ENCODE peak calls at places on chromosomes 1 and 21, in four cellular contexts. A, W, O and N are unnamed samples.

GRCh38 chr1:34162852-34163766 is 1.9 kb downstream of the CSMD2 start:
- DNase-seq in A (peak; percentile 74), W (peak; percentile 53), O (peak; percentile 32), N (no peak)

GRCh38 chr1:75373542-75374159 is 237.3 kb downstream of the SLC44A5 start:
- DNase-seq in A (no peak), W (no peak), O (no peak), N (no peak)

GRCh38 chr1:34362949-34363348 is 186.2 kb downstream of the C1orf94 start:
- DNase-seq in A (no peak), W (no peak), O (no peak), N (no peak)

GRCh38 chr1:25875154-25875855 is at the start of gene PAQR7:
- DNase-seq in A (peak; percentile 37), W (peak; percentile 96), O (peak; percentile 67), N (no peak)

GRCh38 chr1:111736548-111737215 is 2.5 kb downstream of the INKA2 start:
- DNase-seq in A (no peak), W (no peak), O (no peak), N (no peak)

GRCh38 chr1:226111109-226111864 is 48.8 kb downstream of the H3-3A start:
- DNase-seq in A (no peak), W (peak; percentile 70), O (no peak), N (no peak)

GRCh38 chr1:81554108-81554507 is 246.6 kb upstream of the ADGRL2 start:
- DNase-seq in A (no peak), W (no peak), O (no peak), N (no peak)

GRCh38 chr1:209029737-209030136 is 553.8 kb upstream of the CAMK1G start:
- DNase-seq in A (no peak), W (no peak), O (no peak), N (no peak)

GRCh38 chr1:212488436-212489283 is 55.9 kb downstream of the NENF start:
- DNase-seq in A (peak; percentile 98), W (no peak), O (peak; percentile 12), N (no peak)

GRCh38 chr21:45413922-45414321 is 9.0 kb downstream of the COL18A1 start:
- DNase-seq in A (no peak), W (no peak), O (no peak), N (no peak)

GRCh38 chr1:42422672-42423236 is 33.1 kb downstream of the ZMYND12 start:
- DNase-seq in A (no peak), W (no peak), O (no peak), N (no peak)

GRCh38 chr1:211577277-211577825 is 1.6 kb downstream of the SLC30A1 start:
- DNase-seq in A (no peak), W (no peak), O (no peak), N (no peak)

GRCh38 chr21:44383216-44383615 is 29.8 kb downstream of the TRPM2 start:
- DNase-seq in A (no peak), W (no peak), O (no peak), N (no peak)

GRCh38 chr1:55727010-55727409 is 511.8 kb upstream of the USP24 start:
- DNase-seq in A (peak; percentile 32), W (no peak), O (no peak), N (no peak)

GRCh38 chr1:32742132-32742947 is 39.8 kb upstream of the SYNC start:
- DNase-seq in A (no peak), W (peak; percentile 63), O (peak; percentile 48), N (no peak)

GRCh38 chr1:15958788-15959187 is 17.1 kb downstream of the ZBTB17 start:
- DNase-seq in A (no peak), W (no peak), O (no peak), N (no peak)

DNA sequence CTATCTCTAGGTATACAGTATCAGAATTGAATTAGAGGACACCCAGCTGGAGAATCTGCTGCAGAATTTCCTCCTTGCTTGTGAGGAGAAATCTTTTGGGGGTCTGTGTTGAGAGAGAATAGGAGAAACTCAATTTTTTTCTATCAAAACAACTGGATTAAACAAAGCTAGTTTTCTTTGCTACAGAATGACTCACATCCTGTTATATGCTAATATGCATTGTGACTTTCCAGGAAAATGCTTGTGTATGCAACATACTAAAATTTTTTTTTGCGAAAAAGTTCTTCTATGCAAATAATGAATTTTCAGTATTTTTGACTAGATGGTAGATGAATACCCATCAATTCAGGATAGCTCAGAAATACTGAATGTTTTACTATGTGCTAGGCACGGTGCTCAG is 2.2 kb downstream of the VAMP4 start:
- DNase-seq in A (no peak), W (no peak), O (no peak), N (no peak)
- H3K4me2 ChIP-seq in A (no peak overlapping the region), W (no peak overlapping the region), O (no peak overlapping the region), N (no peak overlapping the region)

GRCh38 chr21:15138475-15138874 is 73.7 kb upstream of the NRIP1 start:
- DNase-seq in A (no peak), W (no peak), O (no peak), N (no peak)

GRCh38 chr21:15139881-15140280 is 75.1 kb upstream of the NRIP1 start:
- DNase-seq in A (no peak), W (no peak), O (no peak), N (no peak)

GRCh38 chr21:15132781-15133180 is 68.0 kb upstream of the NRIP1 start:
- DNase-seq in A (no peak), W (no peak), O (no peak), N (no peak)

GRCh38 chr21:15134711-15135110 is 69.9 kb upstream of the NRIP1 start:
- DNase-seq in A (no peak), W (no peak), O (no peak), N (no peak)

DNA sequence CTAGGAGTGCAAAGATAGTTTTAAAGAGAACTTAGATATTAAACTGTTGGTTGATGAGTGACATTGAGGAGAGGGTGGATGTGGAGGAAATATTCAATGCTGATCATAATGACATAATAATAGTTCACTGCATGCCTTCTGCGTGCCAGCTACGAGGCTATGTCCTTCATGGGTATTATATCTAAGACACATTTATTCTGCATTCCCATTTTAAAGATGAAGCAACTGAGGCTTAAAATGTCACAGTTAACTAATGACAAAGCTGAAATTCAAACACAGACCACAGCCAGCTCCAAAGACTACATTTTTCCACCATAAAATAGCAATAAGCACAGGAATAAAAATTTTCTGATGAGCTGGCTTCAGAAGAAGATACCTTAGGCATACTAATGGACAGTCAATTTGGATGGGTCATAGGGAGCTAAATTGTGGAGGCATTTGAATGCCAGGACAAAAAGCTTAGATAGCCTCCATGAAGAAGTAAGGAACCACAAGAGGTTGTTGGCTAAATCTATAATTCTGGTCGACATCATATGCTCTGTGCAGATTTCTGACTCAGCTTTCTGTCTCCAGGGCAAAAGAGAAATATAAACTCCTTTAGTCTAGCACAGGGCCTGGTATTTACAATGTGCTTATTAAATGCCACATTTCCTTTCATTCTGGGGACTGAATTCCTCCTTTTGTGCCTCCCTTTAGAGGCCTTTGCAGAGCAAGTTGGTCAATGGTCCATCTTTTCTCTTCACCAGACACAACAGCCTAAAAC is 71.2 kb upstream of the NRIP1 start:
- DNase-seq in A (no peak), W (no peak), O (no peak), N (no peak)
- TF ChIP-seq HDAC2 in A (no peak), W (no peak), O (no peak), N (no peak)

DNA sequence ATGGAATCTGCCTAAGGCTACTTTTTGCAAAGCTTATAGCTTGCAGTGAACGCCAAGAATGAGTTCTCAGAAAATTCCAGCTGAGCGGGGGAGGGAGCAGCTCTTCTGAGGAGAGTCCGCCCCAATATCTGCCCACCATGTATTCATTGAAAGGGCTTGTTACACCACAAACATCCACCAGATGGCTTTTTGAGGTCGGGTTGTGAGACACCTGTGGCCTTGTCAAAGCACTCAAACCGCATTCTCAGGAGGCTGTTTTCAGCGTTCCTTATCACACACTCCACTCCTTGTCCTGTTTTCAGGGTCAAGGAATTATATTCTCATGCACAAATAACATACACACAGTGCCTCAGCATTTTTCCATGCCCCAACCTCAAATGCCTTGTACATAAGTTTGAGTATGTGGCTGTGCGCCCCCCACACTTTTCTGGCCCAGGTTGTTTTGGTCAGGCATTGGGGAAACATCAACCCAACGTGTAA is 3.9 kb upstream of the C4BPB start:
- DNase-seq in A (peak; percentile 75), W (peak; percentile 77), O (peak; percentile 71), N (no peak)
- TF ChIP-seq JUNB in A (no peak), W (no peak), O (no peak), N (no peak)

GRCh38 chr21:39461419-39461818 is 9.6 kb downstream of the SH3BGR start:
- DNase-seq in A (no peak), W (no peak), O (no peak), N (peak; percentile 17)
- H3K4me2 ChIP-seq in A (no peak overlapping the region), W (no peak overlapping the region), O (no peak overlapping the region), N (no peak overlapping the region)